ENCODE peak calls at places on chromosomes 6 and 20, in four cellular contexts. One of them, this sample, is unnamed.
A peak's percentile ranks its signal among the peaks of the same experiment; 100 is the strongest.

GRCh38 chr6:165843121-165843520 is 180.1 kb upstream of the PDE10A start:
- DNase-seq in AG04450: no peak
- DNase-seq in substantia nigra: no peak
- DNase-seq in lower lobe of right lung: no peak
- DNase-seq in this sample: no peak

GRCh38 chr6:126039284-126039683 is 52.9 kb downstream of the TRMT11 start:
- DNase-seq in lower lobe of right lung: no peak
- DNase-seq in AG04450: no peak
- DNase-seq in substantia nigra: no peak
- DNase-seq in this sample: no peak

GRCh38 chr6:165718486-165718885 is 55.4 kb upstream of the PDE10A start:
- DNase-seq in lower lobe of right lung: no peak
- DNase-seq in AG04450: peak; percentile 4
- DNase-seq in substantia nigra: no peak
- DNase-seq in this sample: no peak

GRCh38 chr6:122289721-122290501 is 109.5 kb upstream of the HSF2 start:
- DNase-seq in AG04450: no peak
- DNase-seq in lower lobe of right lung: no peak
- DNase-seq in substantia nigra: no peak
- DNase-seq in this sample: no peak

GRCh38 chr6:118876201-118876600 is 17.8 kb upstream of the ASF1A start:
- DNase-seq in AG04450: no peak
- DNase-seq in lower lobe of right lung: no peak
- DNase-seq in substantia nigra: no peak
- DNase-seq in this sample: no peak

GRCh38 chr6:40714576-40715500 is 127.7 kb upstream of the LRFN2 start:
- DNase-seq in substantia nigra: no peak
- DNase-seq in lower lobe of right lung: no peak
- DNase-seq in AG04450: no peak
- DNase-seq in this sample: no peak

GRCh38 chr6:142682985-142683384 is 262.0 kb downstream of the HIVEP2 start:
- DNase-seq in lower lobe of right lung: no peak
- DNase-seq in substantia nigra: no peak
- DNase-seq in AG04450: no peak
- DNase-seq in this sample: no peak

GRCh38 chr20:25867776-25868649 is 171.4 kb upstream of the ZNF337 start:
- DNase-seq in AG04450: no peak
- DNase-seq in lower lobe of right lung: peak; percentile 78
- DNase-seq in substantia nigra: peak; percentile 70
- DNase-seq in this sample: peak; percentile 55

GRCh38 chr6:75210885-75211739 is 5.3 kb upstream of the COL12A1 start:
- DNase-seq in AG04450: peak; percentile 52
- DNase-seq in substantia nigra: no peak
- DNase-seq in lower lobe of right lung: no peak
- DNase-seq in this sample: peak; percentile 44

GRCh38 chr20:57329608-57330221 is at the start of gene SPO11:
- DNase-seq in lower lobe of right lung: no peak
- DNase-seq in substantia nigra: no peak
- DNase-seq in AG04450: no peak
- DNase-seq in this sample: no peak

GRCh38 chr6:129667621-129668020 is 42.4 kb downstream of the ARHGAP18 start:
- DNase-seq in lower lobe of right lung: no peak
- DNase-seq in substantia nigra: no peak
- DNase-seq in AG04450: no peak
- DNase-seq in this sample: no peak

GRCh38 chr6:108587258-108588059 is 26.7 kb downstream of the FOXO3 start:
- DNase-seq in AG04450: peak; percentile 70
- DNase-seq in substantia nigra: peak; percentile 62
- DNase-seq in lower lobe of right lung: no peak
- DNase-seq in this sample: no peak

GRCh38 chr6:170152989-170153388 is 137.9 kb downstream of the DLL1 start:
- DNase-seq in lower lobe of right lung: peak; percentile 72
- DNase-seq in substantia nigra: no peak
- DNase-seq in AG04450: no peak
- DNase-seq in this sample: no peak

GRCh38 chr6:168226095-168226781 is 93.3 kb downstream of the DACT2 start:
- DNase-seq in AG04450: no peak
- DNase-seq in substantia nigra: peak; percentile 11
- DNase-seq in lower lobe of right lung: no peak
- DNase-seq in this sample: no peak

GRCh38 chr20:51470521-51470875 is 72.0 kb downstream of the NFATC2 start:
- DNase-seq in AG04450: no peak
- DNase-seq in lower lobe of right lung: no peak
- DNase-seq in substantia nigra: no peak
- DNase-seq in this sample: no peak

GRCh38 chr6:105305521-105305920 is 97.4 kb downstream of the PREP start:
- DNase-seq in substantia nigra: no peak
- DNase-seq in lower lobe of right lung: no peak
- DNase-seq in AG04450: no peak
- DNase-seq in this sample: no peak

GRCh38 chr6:105308840-105309239 is 94.0 kb downstream of the PREP start:
- DNase-seq in substantia nigra: no peak
- DNase-seq in lower lobe of right lung: no peak
- DNase-seq in AG04450: no peak
- DNase-seq in this sample: no peak

GRCh38 chr6:105310371-105310770 is 92.5 kb downstream of the PREP start:
- DNase-seq in substantia nigra: no peak
- DNase-seq in lower lobe of right lung: no peak
- DNase-seq in AG04450: no peak
- DNase-seq in this sample: no peak

DNA sequence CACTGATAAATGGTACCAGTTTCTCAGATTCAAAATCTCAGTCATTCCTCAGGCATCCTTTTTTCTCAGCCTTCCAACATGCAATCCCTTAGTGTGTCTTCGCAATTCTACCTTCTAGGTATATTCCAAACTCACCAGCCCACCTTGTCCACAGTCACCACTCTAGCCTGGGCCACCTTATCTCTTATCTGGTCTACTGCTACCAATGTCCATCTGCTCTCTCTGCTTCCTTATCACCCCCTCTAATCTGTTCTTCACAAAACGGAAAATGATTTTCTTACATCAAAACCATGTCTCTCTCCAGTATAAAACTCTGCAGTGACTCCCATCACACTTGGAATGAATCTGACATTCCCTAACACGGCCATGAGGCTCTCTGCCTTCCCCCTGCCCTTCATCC is 91.9 kb downstream of the PREP start:
- DNase-seq in AG04450: no peak
- DNase-seq in substantia nigra: no peak
- DNase-seq in lower lobe of right lung: no peak
- DNase-seq in this sample: no peak
- H3K27ac ChIP-seq in AG04450: no peak overlapping the region
- H3K27ac ChIP-seq in substantia nigra: no peak overlapping the region
- H3K27ac ChIP-seq in lower lobe of right lung: no peak overlapping the region
- H3K27ac ChIP-seq in this sample: no peak overlapping the region

DNA sequence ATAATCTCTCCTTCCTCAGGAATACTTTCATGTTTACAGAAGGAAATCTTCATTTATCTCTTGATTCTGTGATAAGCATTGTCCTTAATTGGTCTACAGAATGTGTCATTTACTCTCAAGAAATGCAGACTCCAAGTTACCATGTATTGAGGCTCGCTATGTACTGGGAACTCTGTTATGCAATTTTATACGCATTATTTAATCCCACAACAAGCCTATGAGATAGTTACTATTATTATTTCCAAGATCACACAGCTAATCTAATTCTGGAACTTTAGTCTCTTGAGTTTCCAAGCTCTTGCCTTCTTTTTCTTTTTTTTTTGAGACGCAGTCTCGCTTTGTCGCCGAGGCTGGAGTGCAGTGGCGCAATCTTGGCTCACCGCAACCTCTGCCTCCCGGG is 30.0 kb upstream of the RAB23 start:
- DNase-seq in lower lobe of right lung: no peak
- DNase-seq in substantia nigra: no peak
- DNase-seq in AG04450: no peak
- DNase-seq in this sample: no peak
- H3K27ac ChIP-seq in lower lobe of right lung: no peak overlapping the region
- H3K27ac ChIP-seq in substantia nigra: no peak overlapping the region
- H3K27ac ChIP-seq in AG04450: no peak overlapping the region
- H3K27ac ChIP-seq in this sample: no peak overlapping the region

DNA sequence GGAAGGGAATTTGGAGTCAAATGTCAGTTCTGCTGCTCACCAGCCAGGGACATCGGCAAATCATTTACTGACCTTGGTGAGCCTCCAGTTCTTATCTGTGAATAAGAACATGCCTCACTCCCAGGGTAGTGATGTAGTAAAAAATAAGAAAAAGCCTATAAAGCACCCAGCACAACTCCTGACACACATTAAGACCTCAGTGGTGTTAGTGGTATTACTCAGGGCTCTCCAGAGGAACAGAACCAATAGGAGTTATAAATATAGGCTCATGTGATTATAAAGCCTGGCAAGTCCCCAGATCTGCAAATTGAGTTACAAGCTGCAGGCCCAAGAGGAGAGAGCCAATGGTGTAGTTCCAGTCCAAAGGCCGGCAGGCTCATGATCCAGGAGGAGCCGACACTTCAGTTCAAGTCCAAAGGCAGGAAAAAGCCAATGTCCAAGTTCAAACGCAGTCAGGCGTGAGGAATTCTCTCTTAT is 71.3 kb upstream of the EYA2 start:
- DNase-seq in AG04450: no peak
- DNase-seq in substantia nigra: no peak
- DNase-seq in lower lobe of right lung: no peak
- DNase-seq in this sample: no peak
- H3K27ac ChIP-seq in AG04450: no peak overlapping the region
- H3K27ac ChIP-seq in substantia nigra: no peak overlapping the region
- H3K27ac ChIP-seq in lower lobe of right lung: no peak overlapping the region
- H3K27ac ChIP-seq in this sample: no peak overlapping the region

GRCh38 chr6:45436544-45437440 is 59.1 kb upstream of the SUPT3H start:
- DNase-seq in lower lobe of right lung: no peak
- DNase-seq in substantia nigra: no peak
- DNase-seq in AG04450: no peak
- DNase-seq in this sample: no peak
- H3K27ac ChIP-seq in lower lobe of right lung: peak overlapping the region; percentile 57
- H3K27ac ChIP-seq in substantia nigra: no peak overlapping the region
- H3K27ac ChIP-seq in AG04450: no peak overlapping the region
- H3K27ac ChIP-seq in this sample: peak overlapping the region; percentile 24

GRCh38 chr6:150664091-150664490 is 64.4 kb downstream of the PLEKHG1 start:
- DNase-seq in AG04450: no peak
- DNase-seq in lower lobe of right lung: no peak
- DNase-seq in substantia nigra: no peak
- DNase-seq in this sample: no peak
- H3K27ac ChIP-seq in AG04450: no peak overlapping the region
- H3K27ac ChIP-seq in lower lobe of right lung: no peak overlapping the region
- H3K27ac ChIP-seq in substantia nigra: no peak overlapping the region
- H3K27ac ChIP-seq in this sample: no peak overlapping the region

DNA sequence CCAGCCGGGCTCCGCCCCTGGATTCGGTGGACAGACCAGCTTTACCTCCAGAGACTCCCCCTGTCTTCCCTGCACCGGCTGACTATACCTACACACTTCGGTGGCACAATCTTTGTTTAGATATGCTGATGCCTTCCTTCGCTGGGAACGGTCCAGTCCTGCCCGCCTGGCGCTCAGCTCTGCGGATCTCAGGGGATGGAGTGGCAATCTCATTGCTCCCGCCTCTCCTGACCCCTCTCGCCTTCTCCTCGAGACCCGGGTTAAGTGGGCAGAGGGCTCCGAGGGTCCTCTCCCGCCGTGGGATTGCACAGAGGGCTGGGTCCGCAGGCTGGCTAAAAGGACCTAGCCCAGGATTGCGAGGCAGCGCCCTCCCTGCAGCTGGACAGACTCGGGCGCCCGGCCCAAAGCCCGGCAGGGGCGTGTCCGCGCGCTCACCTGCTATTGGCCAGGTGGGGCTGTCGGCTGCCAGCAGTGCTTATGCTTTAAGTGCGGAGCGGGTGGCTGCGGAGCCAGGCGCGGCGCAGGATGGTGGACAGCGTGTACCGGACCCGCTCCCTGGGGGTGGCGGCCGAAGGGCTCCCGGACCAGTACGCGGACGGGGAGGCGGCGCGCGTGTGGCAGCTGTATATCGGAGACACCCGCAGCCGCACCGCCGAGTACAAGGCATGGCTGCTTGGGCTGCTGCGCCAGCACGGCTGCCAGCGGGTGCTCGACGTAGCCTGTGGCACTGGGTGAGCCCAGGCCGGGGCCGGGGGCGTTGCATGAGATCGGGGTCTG is at the start of gene GNMT:
- DNase-seq in AG04450: no peak
- DNase-seq in lower lobe of right lung: peak; percentile 88
- DNase-seq in substantia nigra: no peak
- DNase-seq in this sample: peak; percentile 22
- H3K27ac ChIP-seq in AG04450: no peak within 1 kb of the TSS
- H3K27ac ChIP-seq in lower lobe of right lung: peak within 1 kb of the TSS; percentile 64
- H3K27ac ChIP-seq in substantia nigra: no peak within 1 kb of the TSS
- H3K27ac ChIP-seq in this sample: peak within 1 kb of the TSS; percentile 32

DNA sequence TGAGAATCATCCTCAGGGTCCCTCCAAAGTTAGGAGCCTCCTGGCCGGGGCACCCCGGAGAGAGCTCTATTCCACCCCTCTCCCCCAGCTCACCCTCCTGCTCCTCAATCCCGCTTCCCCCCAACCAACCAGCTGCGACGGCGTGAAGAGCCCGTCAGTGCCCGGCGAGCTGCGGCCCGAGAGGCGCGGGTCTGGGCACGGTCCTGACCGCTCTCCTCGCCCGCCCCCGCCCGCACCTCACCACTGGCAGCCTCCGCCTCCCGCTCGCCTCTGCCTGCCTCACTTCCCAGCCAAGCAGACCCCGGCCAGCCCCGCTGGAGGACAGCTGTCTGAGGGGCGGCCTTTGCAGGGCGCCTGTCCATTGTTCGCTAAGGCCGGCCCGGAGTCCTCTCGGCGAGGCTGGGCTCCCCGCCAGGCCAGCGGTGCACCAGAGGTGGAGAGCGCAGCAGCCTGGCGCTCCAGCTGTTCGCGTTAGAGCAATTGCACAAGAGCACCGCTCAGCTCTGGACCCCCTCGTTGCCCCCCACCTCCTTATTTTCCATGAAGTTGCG is 1.2 kb downstream of the SOBP start:
- DNase-seq in lower lobe of right lung: peak; percentile 63
- DNase-seq in substantia nigra: peak; percentile 81
- DNase-seq in AG04450: no peak
- DNase-seq in this sample: no peak
- H3K27ac ChIP-seq in lower lobe of right lung: peak overlapping the region; percentile 58
- H3K27ac ChIP-seq in substantia nigra: peak overlapping the region; percentile 87
- H3K27ac ChIP-seq in AG04450: no peak overlapping the region
- H3K27ac ChIP-seq in this sample: no peak overlapping the region

GRCh38 chr6:46509981-46510510 is 18.8 kb upstream of the RCAN2 start:
- DNase-seq in lower lobe of right lung: no peak
- DNase-seq in substantia nigra: no peak
- DNase-seq in AG04450: no peak
- DNase-seq in this sample: no peak

GRCh38 chr6:46509063-46509462 is 17.8 kb upstream of the RCAN2 start:
- DNase-seq in substantia nigra: no peak
- DNase-seq in AG04450: no peak
- DNase-seq in lower lobe of right lung: no peak
- DNase-seq in this sample: no peak

GRCh38 chr6:46511320-46511719 is 20.1 kb upstream of the RCAN2 start:
- DNase-seq in substantia nigra: no peak
- DNase-seq in AG04450: no peak
- DNase-seq in lower lobe of right lung: no peak
- DNase-seq in this sample: no peak

GRCh38 chr6:46513533-46513932 is 22.3 kb upstream of the RCAN2 start:
- DNase-seq in substantia nigra: no peak
- DNase-seq in AG04450: no peak
- DNase-seq in lower lobe of right lung: no peak
- DNase-seq in this sample: no peak

GRCh38 chr6:46510656-46511055 is 19.4 kb upstream of the RCAN2 start:
- DNase-seq in lower lobe of right lung: no peak
- DNase-seq in AG04450: no peak
- DNase-seq in substantia nigra: no peak
- DNase-seq in this sample: no peak
- H3K27ac ChIP-seq in lower lobe of right lung: no peak overlapping the region
- H3K27ac ChIP-seq in AG04450: no peak overlapping the region
- H3K27ac ChIP-seq in substantia nigra: peak overlapping the region; percentile 52
- H3K27ac ChIP-seq in this sample: no peak overlapping the region